ENCODE peak calls at places on chromosomes 6 and 20, in five cellular contexts. Y is bronchial epithelial cell, U is heart right ventricle, A is NB4, P is non-pigmented ciliary epithelial cell. M is an unnamed sample.
A peak's percentile ranks its signal among the peaks of the same experiment; 100 is the strongest.

GRCh38 chr6:10210052-10210451 is 204.8 kb downstream of the TFAP2A start:
- DNase-seq in P (peak; percentile 10), Y (peak; percentile 66), U (no peak), A (no peak), M (no peak)

GRCh38 chr6:32879691-32880090 is 25.7 kb downstream of the PSMB9 start:
- DNase-seq in P (no peak), U (no peak), Y (no peak), A (no peak), M (no peak)

GRCh38 chr6:166423051-166423745 is 40.5 kb upstream of the MPC1 start:
- DNase-seq in P (no peak), U (no peak), Y (no peak), A (no peak), M (no peak)

GRCh38 chr6:11854418-11855165 is 76.0 kb upstream of the ADTRP start:
- DNase-seq in Y (peak; percentile 84), P (peak; percentile 49), A (peak; percentile 23), U (no peak), M (peak; percentile 41)

GRCh38 chr6:23218751-23219150 is 649.4 kb downstream of the HDGFL1 start:
- DNase-seq in P (no peak), Y (no peak), U (no peak), A (no peak), M (no peak)

GRCh38 chr6:79719248-79719975 is 88.3 kb downstream of the SH3BGRL2 start:
- DNase-seq in A (no peak), Y (peak; percentile 41), U (no peak), P (peak; percentile 14), M (no peak)

GRCh38 chr6:43698584-43699349 is 11.2 kb upstream of the MRPS18A start:
- DNase-seq in P (no peak), A (no peak), Y (peak; percentile 27), U (peak; percentile 78), M (no peak)

GRCh38 chr20:16236589-16237241 is 336.5 kb downstream of the KIF16B start:
- DNase-seq in A (no peak), Y (no peak), U (no peak), P (no peak), M (no peak)

GRCh38 chr6:2185056-2185455 is 60.3 kb downstream of the GMDS start:
- DNase-seq in U (no peak), Y (no peak), P (no peak), A (no peak), M (no peak)

GRCh38 chr20:63753381-63753780 is 13.8 kb downstream of the SLC2A4RG start:
- DNase-seq in Y (no peak), P (no peak), A (no peak), U (no peak), M (no peak)

GRCh38 chr20:54002056-54002575 is 68.3 kb downstream of the BCAS1 start:
- DNase-seq in Y (no peak), U (no peak), P (no peak), A (no peak), M (no peak)

GRCh38 chr6:1971612-1972011 is 273.8 kb downstream of the GMDS start:
- DNase-seq in A (no peak), Y (no peak), U (no peak), P (no peak), M (no peak)

GRCh38 chr6:37648465-37649330 is 49.0 kb downstream of the MDGA1 start:
- DNase-seq in Y (peak; percentile 68), P (no peak), U (no peak), A (no peak), M (no peak)

GRCh38 chr6:85795966-85796365 is 153.3 kb upstream of the SYNCRIP start:
- DNase-seq in P (no peak), A (no peak), Y (no peak), U (no peak), M (no peak)

GRCh38 chr20:62918830-62919229 is 7.5 kb downstream of the DIDO1 start:
- DNase-seq in P (no peak), Y (no peak), U (no peak), A (no peak), M (peak; percentile 34)

GRCh38 chr20:1336699-1337387 is 7.9 kb upstream of the SDCBP2 start:
- DNase-seq in A (no peak), P (no peak), U (peak; percentile 90), Y (no peak), M (no peak)

GRCh38 chr6:21935561-21936028 is 342.0 kb downstream of the SOX4 start:
- DNase-seq in U (peak; percentile 15), P (no peak), A (peak; percentile 58), Y (peak; percentile 58), M (peak; percentile 49)

GRCh38 chr20:64224344-64225165 is 31.0 kb upstream of the PCMTD2 start:
- DNase-seq in P (peak; percentile 92), A (no peak), Y (peak; percentile 88), U (peak; percentile 29), M (no peak)

GRCh38 chr6:53496797-53497196 is 48.1 kb downstream of the GCLC start:
- DNase-seq in Y (peak; percentile 96), P (peak; percentile 88), A (no peak), U (no peak), M (no peak)

GRCh38 chr6:150541587-150541986 is 58.1 kb upstream of the PLEKHG1 start:
- DNase-seq in U (no peak), Y (no peak), P (no peak), A (no peak), M (no peak)

GRCh38 chr6:11324453-11325023 is 92.1 kb upstream of the NEDD9 start:
- DNase-seq in U (no peak), P (no peak), Y (no peak), A (peak; percentile 79), M (peak; percentile 20)

GRCh38 chr6:138289739-138290138 is 71.4 kb upstream of the PBOV1 start:
- DNase-seq in Y (no peak), A (peak; percentile 32), P (no peak), U (no peak), M (no peak)

GRCh38 chr6:11538049-11538798 is 675 bp downstream of the TMEM170B start:
- DNase-seq in P (no peak), U (peak; percentile 17), Y (no peak), A (peak; percentile 78), M (peak; percentile 50)

GRCh38 chr6:164023535-164023934 is 609.0 kb downstream of the QKI start:
- DNase-seq in U (no peak), Y (no peak), A (no peak), P (no peak), M (no peak)

GRCh38 chr6:2245103-2245953 is at the start of gene GMDS:
- DNase-seq in U (peak; percentile 86), A (peak; percentile 93), P (no peak), Y (peak; percentile 74), M (peak; percentile 86)

GRCh38 chr6:149885888-149886287 is 12.0 kb downstream of the RAET1E start:
- DNase-seq in P (no peak), U (no peak), Y (no peak), A (no peak), M (no peak)

GRCh38 chr6:57102976-57103375 is 13.0 kb downstream of the ZNF451 start:
- DNase-seq in Y (no peak), U (no peak), A (no peak), P (no peak), M (no peak)

GRCh38 chr6:7615611-7616383 is 25.8 kb downstream of the SNRNP48 start:
- DNase-seq in U (peak; percentile 54), A (peak; percentile 75), Y (peak; percentile 67), P (peak; percentile 37), M (peak; percentile 41)

GRCh38 chr6:2841264-2842138 is at the start of gene SERPINB1:
- DNase-seq in U (peak; percentile 90), Y (peak; percentile 84), P (peak; percentile 82), A (peak; percentile 97), M (peak; percentile 90)

GRCh38 chr6:52576392-52577021 is 353 bp downstream of the TRAM2 start:
- DNase-seq in A (peak; percentile 86), Y (peak; percentile 65), P (no peak), U (peak; percentile 67), M (peak; percentile 45)

GRCh38 chr6:43547202-43547601 is 28.6 kb downstream of the XPO5 start:
- DNase-seq in Y (no peak), U (no peak), A (peak; percentile 23), P (no peak), M (peak; percentile 79)

GRCh38 chr6:152186840-152187239 is 379.4 kb downstream of the ESR1 start:
- DNase-seq in Y (no peak), A (no peak), P (no peak), U (no peak), M (no peak)